ENCODE peak calls at places on chromosomes 11 and 22, in nine cellular contexts. J is stimulated activated CD4-positive, alpha-beta T cell treated with anti-CD3 and anti-CD28 coated beads, Interleukin-2, amount 100 ng/mL, for 48 hours; N is MCF 10A; L is RWPE2; U is NCI-H82; C is fibroblast of the conjunctiva; Q is IMR-90; S is astrocyte of the hippocampus; Z is HFF-Myc. F is an unnamed sample.

GRCh38 chr11:73393479-73394415 is 17.5 kb downstream of the RELT start:
- DNase-seq in U (peak), Q (peak), Z (peak), N (peak), C (peak), L (no peak), S (peak), J (peak), F (peak)

GRCh38 chr22:33576205-33576604 is 344.1 kb downstream of the LARGE1 start:
- DNase-seq in J (no peak), C (no peak), N (no peak), Q (no peak), Z (no peak), L (no peak), U (no peak), S (no peak), F (no peak)

GRCh38 chr22:17980638-17981051 is 43.7 kb downstream of the MICAL3 start:
- DNase-seq in Q (peak), Z (no peak), N (no peak), U (peak), L (no peak), C (no peak), S (no peak), J (no peak), F (no peak)

GRCh38 chr11:46352063-46352841 is 5.0 kb downstream of the DGKZ start:
- DNase-seq in N (peak), J (peak), C (no peak), U (peak), S (peak), L (no peak), Q (no peak), Z (no peak), F (peak)

GRCh38 chr11:407651-408080 is 7.1 kb downstream of the SIGIRR start:
- DNase-seq in C (no peak), L (no peak), S (no peak), U (no peak), N (no peak), Z (no peak), J (no peak), Q (no peak), F (no peak)

GRCh38 chr11:126431401-126432064 is 76.0 kb downstream of the ST3GAL4 start:
- DNase-seq in N (peak), Q (peak), S (peak), J (no peak), L (no peak), C (no peak), U (no peak), Z (no peak), F (no peak)

GRCh38 chr11:43397251-43397650 is 38.5 kb downstream of the TTC17 start:
- DNase-seq in S (no peak), U (no peak), N (no peak), L (no peak), Z (no peak), J (no peak), C (no peak), Q (peak), F (no peak)

GRCh38 chr11:127247261-127247660 is 246.7 kb upstream of the KIRREL3 start:
- DNase-seq in Q (no peak), J (no peak), S (no peak), C (no peak), N (peak), U (no peak), L (no peak), Z (no peak), F (no peak)

GRCh38 chr11:105109855-105110750 is 29.5 kb downstream of the CARD18 start:
- DNase-seq in C (no peak), Q (peak), U (no peak), J (no peak), N (peak), S (peak), Z (no peak), L (no peak), F (no peak)

GRCh38 chr11:62245271-62245753 is 3.3 kb downstream of the SCGB1D2 start:
- DNase-seq in N (peak), U (peak), J (no peak), L (no peak), Q (peak), C (no peak), S (peak), Z (no peak), F (peak)

GRCh38 chr11:68120212-68121066 is 749 bp downstream of the CHKA start:
- DNase-seq in S (peak), N (peak), C (no peak), L (no peak), Z (no peak), Q (peak), U (peak), J (peak), F (no peak)

GRCh38 chr11:66188580-66188979 is 79.9 kb upstream of the RAB1B start:
- DNase-seq in Z (peak), J (no peak), L (no peak), S (peak), Q (peak), C (peak), N (peak), U (no peak), F (peak)

GRCh38 chr11:125305346-125305745 is 140.8 kb downstream of the PKNOX2 start:
- DNase-seq in Q (no peak), C (no peak), L (no peak), S (no peak), Z (no peak), J (no peak), N (no peak), U (no peak), F (no peak)

GRCh38 chr11:92979176-92979575 is 9.7 kb downstream of the MTNR1B start:
- DNase-seq in U (no peak), J (no peak), C (no peak), Z (no peak), N (peak), Q (peak), S (peak), L (no peak), F (peak)

GRCh38 chr11:62613275-62613864 is 313 bp downstream of the ROM1 start:
- DNase-seq in U (no peak), L (no peak), Z (no peak), S (no peak), N (no peak), Q (no peak), C (no peak), J (no peak), F (no peak)

GRCh38 chr11:105719073-105719846 is 109.4 kb downstream of the GRIA4 start:
- DNase-seq in U (no peak), L (no peak), J (no peak), Q (peak), Z (peak), N (peak), S (peak), C (peak), F (peak)

GRCh38 chr11:107619926-107620325 is 29.0 kb downstream of the ELMOD1 start:
- DNase-seq in Z (no peak), Q (peak), N (no peak), U (no peak), L (no peak), S (peak), J (no peak), C (no peak), F (no peak)

GRCh38 chr11:1435820-1436467 is 46.2 kb downstream of the BRSK2 start:
- DNase-seq in S (no peak), U (peak), N (no peak), J (no peak), Z (no peak), L (no peak), Q (no peak), C (no peak), F (no peak)

GRCh38 chr22:32801436-32802290 is at the start of gene TIMP3:
- DNase-seq in J (peak), S (peak), U (peak), L (no peak), N (peak), Z (peak), Q (peak), C (peak), F (peak)

GRCh38 chr11:33463059-33463458 is 205.9 kb downstream of the HIPK3 start:
- DNase-seq in J (no peak), N (no peak), S (no peak), C (no peak), L (no peak), Q (peak), U (no peak), Z (no peak), F (no peak)

GRCh38 chr11:92670293-92670890 is 299.1 kb upstream of the MTNR1B start:
- DNase-seq in Q (no peak), N (no peak), S (no peak), C (no peak), L (no peak), Z (no peak), U (no peak), J (no peak), F (no peak)

GRCh38 chr11:65862941-65863888 is 3.0 kb downstream of the MUS81 start:
- DNase-seq in L (peak), C (no peak), S (no peak), U (no peak), N (no peak), Z (no peak), J (no peak), Q (no peak), F (no peak)

GRCh38 chr11:77051511-77051910 is 15.3 kb upstream of the CAPN5 start:
- DNase-seq in C (no peak), J (no peak), Z (no peak), L (no peak), N (peak), U (no peak), Q (no peak), S (no peak), F (no peak)

GRCh38 chr11:95977534-95978174 is 53.7 kb upstream of the MTMR2 start:
- DNase-seq in S (peak), U (no peak), C (no peak), L (no peak), N (peak), Q (peak), J (no peak), Z (no peak), F (peak)